ENCODE peak calls at places on chromosomes 13 and 19, in six cellular contexts. U is A673, A is neural progenitor cell, L is A549, Q is fibroblast of lung, E is body of pancreas. O is an unnamed sample. For H3K4me1, the result is how much of the 10 kb centered on the place peaks cover.

GRCh38 chr13:33722216-33722900 is 95.6 kb upstream of the RFC3 start:
- DNase-seq in E (no peak), U (no peak), A (no peak), L (no peak), Q (peak), O (no peak)

GRCh38 chr13:47114030-47114429 is 217.2 kb upstream of the HTR2A start:
- DNase-seq in A (peak), L (no peak), Q (peak), U (no peak), E (no peak), O (no peak)

GRCh38 chr13:110116072-110116487 is 190.9 kb downstream of the COL4A1 start:
- DNase-seq in U (peak), A (peak), L (peak), Q (peak), E (peak), O (peak)

GRCh38 chr13:63396746-63397145 is 1981.1 kb upstream of the PCDH20 start:
- DNase-seq in L (no peak), Q (no peak), E (no peak), A (no peak), U (no peak), O (no peak)

GRCh38 chr13:30142502-30143211 is 164.7 kb downstream of the KATNAL1 start:
- DNase-seq in E (peak), A (no peak), U (peak), L (peak), Q (peak), O (peak)

GRCh38 chr13:62875118-62875640 is 1459.5 kb upstream of the PCDH20 start:
- DNase-seq in Q (no peak), E (no peak), L (no peak), U (peak), A (no peak), O (no peak)

GRCh38 chr13:110338441-110339101 is 31.5 kb downstream of the COL4A2 start:
- DNase-seq in A (peak), L (no peak), E (no peak), U (no peak), Q (peak), O (peak)

GRCh38 chr19:10677796-10678195 is 23.4 kb upstream of the QTRT1 start:
- DNase-seq in E (peak), L (no peak), Q (no peak), U (no peak), A (no peak), O (no peak)

GRCh38 chr19:6161271-6161850 is 25.9 kb downstream of the ACSBG2 start:
- DNase-seq in L (peak), Q (no peak), E (no peak), U (peak), A (peak), O (peak)

GRCh38 chr13:46104868-46105267 is at the start of gene CPB2:
- DNase-seq in A (no peak), Q (no peak), U (no peak), L (no peak), E (no peak), O (no peak)

GRCh38 chr19:412356-413355 is 3.7 kb upstream of the C2CD4C start:
- DNase-seq in Q (no peak), E (no peak), A (peak), U (no peak), L (no peak), O (no peak)

GRCh38 chr19:13652810-13653590 is 111.3 kb upstream of the MRI1 start:
- DNase-seq in Q (no peak), U (no peak), L (no peak), A (no peak), E (no peak), O (no peak)

GRCh38 chr13:108269601-108270328 is at the start of gene TNFSF13B:
- DNase-seq in A (peak), Q (peak), L (peak), U (peak), E (peak), O (peak)

GRCh38 chr13:52371736-52372247 is 34.2 kb downstream of the THSD1 start:
- DNase-seq in U (peak), E (no peak), L (no peak), A (peak), Q (peak), O (no peak)

GRCh38 chr13:24207841-24208240 is 47.3 kb downstream of the SPATA13 start:
- DNase-seq in L (no peak), Q (no peak), A (no peak), E (no peak), U (no peak), O (no peak)

GRCh38 chr13:62246581-62246980 is 830.9 kb upstream of the PCDH20 start:
- DNase-seq in A (no peak), E (no peak), L (no peak), U (no peak), Q (peak), O (no peak)

GRCh38 chr19:47752440-47753211 is 7.3 kb downstream of the NOP53 start:
- DNase-seq in Q (no peak), E (no peak), L (no peak), A (no peak), U (no peak), O (no peak)

GRCh38 chr13:32796754-32797153 is 210.5 kb downstream of the PDS5B start:
- DNase-seq in L (no peak), A (no peak), Q (no peak), E (no peak), U (no peak), O (no peak)

GRCh38 chr19:15328312-15328711 is 4.0 kb downstream of the BRD4 start:
- DNase-seq in U (no peak), A (no peak), Q (no peak), E (no peak), L (no peak), O (peak)

GRCh38 chr19:535017-535835 is 3.7 kb downstream of the CDC34 start:
- DNase-seq in E (peak), Q (no peak), L (no peak), U (no peak), A (no peak), O (no peak)

GRCh38 chr13:110349239-110349638 is 42.2 kb downstream of the COL4A2 start:
- DNase-seq in A (no peak), E (no peak), Q (no peak), U (no peak), L (no peak), O (no peak)

GRCh38 chr19:10295305-10295846 is 5.6 kb downstream of the ICAM5 start:
- DNase-seq in A (peak), Q (no peak), E (no peak), L (peak), U (no peak), O (peak)

GRCh38 chr13:33454844-33455256 is 169.3 kb upstream of the STARD13 start:
- DNase-seq in E (peak), L (no peak), A (no peak), U (no peak), Q (peak), O (no peak)

GRCh38 chr19:7861619-7862412 is 12.4 kb downstream of the PRR36 start:
- DNase-seq in U (no peak), Q (no peak), A (peak), L (no peak), E (no peak), O (no peak)

GRCh38 chr19:16571689-16572331 is 405 bp downstream of the SLC35E1 start:
- DNase-seq in L (peak), U (peak), Q (peak), E (peak), A (no peak), O (no peak)

GRCh38 chr19:19539738-19540703 is 2.0 kb downstream of the CILP2 start:
- DNase-seq in U (peak), L (peak), E (peak), A (peak), Q (peak), O (peak)

GRCh38 chr19:37929512-37929911 is 22.5 kb downstream of the SIPA1L3 start:
- DNase-seq in U (no peak), L (no peak), A (no peak), Q (no peak), E (no peak), O (no peak)

GRCh38 chr13:51955281-51955771 is 55.9 kb downstream of the ATP7B start:
- DNase-seq in U (no peak), A (no peak), E (no peak), Q (peak), L (no peak), O (no peak)

GRCh38 chr19:10290439-10290875 is 705 bp downstream of the ICAM5 start:
- DNase-seq in A (peak), L (no peak), E (no peak), Q (no peak), U (peak), O (no peak)

DNA sequence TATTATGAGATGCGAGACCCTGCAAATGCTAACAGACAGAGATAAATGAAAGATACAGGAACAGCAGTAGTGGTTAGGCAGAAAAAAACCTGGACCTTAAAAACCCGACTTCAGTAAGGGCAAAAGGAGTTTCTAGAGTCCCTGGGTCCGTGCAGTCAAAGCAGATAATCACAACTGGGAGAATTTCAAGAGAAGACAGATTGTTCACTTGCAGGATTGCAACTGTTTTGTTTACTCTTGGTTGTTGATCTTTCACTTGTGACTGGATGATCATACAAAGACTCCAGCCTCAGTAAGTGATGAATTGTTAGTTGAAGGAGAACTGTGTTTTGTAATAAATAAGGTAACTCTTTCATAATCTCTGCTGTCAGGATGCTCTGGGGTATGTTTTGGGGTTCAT is 135.1 kb downstream of the GPC6 start:
- DNase-seq in Q (peak), U (no peak), L (peak), A (no peak), E (no peak), O (no peak)
- TF ChIP-seq CTCF in Q (no peak), U (no peak), L (no peak), A (no peak), E (no peak), O (no peak)

DNA sequence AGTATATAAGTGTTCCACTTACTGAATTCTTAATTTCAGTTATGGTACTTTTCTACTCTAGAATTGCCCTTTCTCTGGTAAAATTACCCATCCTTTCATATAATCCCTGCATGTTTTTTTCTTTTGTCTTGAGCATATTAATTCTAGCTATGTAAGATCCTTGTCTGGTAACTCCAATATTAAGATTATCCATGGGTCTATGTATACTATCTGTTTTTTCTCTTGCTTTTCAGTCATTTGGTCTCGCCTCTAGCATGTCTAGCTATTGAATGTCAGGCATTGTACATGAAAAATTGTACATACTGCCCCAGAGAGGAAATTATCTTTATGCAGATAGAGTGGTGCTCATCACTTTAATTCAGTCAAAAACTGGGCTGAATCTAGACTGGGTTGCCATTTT is 50.4 kb upstream of the CALM3 start:
- DNase-seq in L (no peak), E (no peak), U (no peak), A (no peak), Q (no peak), O (no peak)
- H3K4me1 ChIP-seq in L (under half), E (under half), U (under half), A (under half), Q (under half), O (under half)

GRCh38 chr13:112445411-112446271 is 69.5 kb downstream of the SPACA7 start:
- DNase-seq in L (no peak), Q (no peak), A (no peak), E (no peak), U (no peak), O (no peak)

GRCh38 chr13:112444416-112445399 is 68.6 kb downstream of the SPACA7 start:
- DNase-seq in L (no peak), U (no peak), E (no peak), Q (no peak), A (no peak), O (peak)

GRCh38 chr13:112442483-112443090 is 66.4 kb downstream of the SPACA7 start:
- DNase-seq in Q (peak), L (no peak), E (no peak), U (no peak), A (peak), O (no peak)

GRCh38 chr13:112443191-112444000 is 67.2 kb downstream of the SPACA7 start:
- DNase-seq in U (peak), E (no peak), Q (no peak), A (peak), L (no peak), O (no peak)

GRCh38 chr13:112444001-112444311 is 67.8 kb downstream of the SPACA7 start:
- DNase-seq in Q (peak), A (peak), L (peak), E (peak), U (peak), O (peak)
- TF ChIP-seq CTCF in Q (peak), A (peak), L (peak), E (peak), U (peak), O (peak)

GRCh38 chr19:44748426-44749254 is at the start of gene BCL3:
- DNase-seq in L (peak), A (peak), Q (peak), E (peak), U (no peak), O (peak)

GRCh38 chr19:44749318-44749717 is 810 bp downstream of the BCL3 start:
- DNase-seq in U (no peak), A (no peak), E (no peak), Q (no peak), L (no peak), O (no peak)

GRCh38 chr19:44746616-44746945 is 1.9 kb upstream of the BCL3 start:
- DNase-seq in E (no peak), Q (no peak), U (no peak), L (no peak), A (no peak), O (no peak)

GRCh38 chr19:44746946-44747738 is 1.4 kb upstream of the BCL3 start:
- DNase-seq in U (peak), A (peak), Q (peak), L (peak), E (peak), O (peak)

DNA sequence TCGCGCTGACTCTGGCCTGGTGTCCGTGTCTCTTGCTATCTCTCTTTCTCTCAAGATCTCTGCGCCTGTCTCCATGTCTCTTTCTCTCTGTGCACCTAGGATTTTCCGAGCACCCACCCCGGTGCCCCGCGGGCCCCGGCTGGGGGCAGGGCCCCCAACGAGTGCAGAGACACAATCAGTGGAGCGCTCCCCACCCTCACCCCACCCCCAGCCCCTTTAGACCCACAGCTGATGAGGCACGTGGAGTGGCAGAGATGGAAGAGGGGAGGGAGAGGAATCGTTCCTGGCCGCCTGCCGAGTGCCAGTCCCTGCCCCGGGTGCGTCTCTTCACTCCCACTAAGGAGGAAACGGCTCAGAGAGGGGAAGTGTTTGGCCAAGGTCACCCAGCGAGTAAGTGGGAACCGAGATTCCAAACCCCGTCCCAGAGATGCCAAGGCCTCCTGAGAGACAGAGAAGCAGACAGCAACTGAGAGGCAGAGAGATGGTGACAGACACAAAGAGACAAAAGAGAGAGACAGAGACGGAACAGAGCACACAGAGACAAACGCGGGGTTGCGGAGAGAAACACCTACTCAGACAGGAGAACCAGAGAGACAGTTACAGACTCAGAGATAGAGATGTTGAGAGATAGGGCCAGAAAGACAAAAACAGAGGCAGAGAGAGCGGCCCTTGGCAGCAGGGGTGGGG is 626 bp upstream of the BCL3 start:
- DNase-seq in Q (peak), E (peak), U (peak), A (peak), L (peak), O (peak)
- H3K4me1 ChIP-seq in Q (under half), E (half or more), U (under half), A (under half), L (half or more), O (under half)

GRCh38 chr19:2026770-2027169 is 11.3 kb upstream of the BTBD2 start:
- DNase-seq in U (no peak), L (no peak), E (no peak), A (no peak), Q (no peak), O (no peak)
- TF ChIP-seq CTCF in U (no peak), L (no peak), E (no peak), A (no peak), Q (no peak), O (no peak)